ENCODE peak calls at places on chromosomes 16 and 17, in four cellular contexts. One of them, this sample, is unnamed.

GRCh38 chr17:19651461-19652238 is 3.1 kb downstream of the ALDH3A2 start:
- DNase-seq in RPMI8226: no peak
- DNase-seq in HFFc6: no peak
- DNase-seq in anterior cingulate cortex: no peak
- DNase-seq in this sample: no peak

GRCh38 chr17:43905985-43906852 is 1.1 kb downstream of the MPP2 start:
- DNase-seq in RPMI8226: peak; percentile 32
- DNase-seq in HFFc6: no peak
- DNase-seq in anterior cingulate cortex: peak; percentile 86
- DNase-seq in this sample: peak; percentile 89

GRCh38 chr16:30491744-30492308 is 19.3 kb downstream of the ITGAL start:
- DNase-seq in RPMI8226: no peak
- DNase-seq in HFFc6: peak; percentile 76
- DNase-seq in anterior cingulate cortex: no peak
- DNase-seq in this sample: no peak

GRCh38 chr17:31802502-31802901 is 56.5 kb downstream of the COPRS start:
- DNase-seq in RPMI8226: peak; percentile 49
- DNase-seq in HFFc6: no peak
- DNase-seq in anterior cingulate cortex: no peak
- DNase-seq in this sample: no peak

GRCh38 chr16:11045846-11046245 is 101.5 kb downstream of the CLEC16A start:
- DNase-seq in RPMI8226: no peak
- DNase-seq in HFFc6: peak; percentile 18
- DNase-seq in anterior cingulate cortex: no peak
- DNase-seq in this sample: no peak

GRCh38 chr17:34151081-34151480 is 104.0 kb upstream of the CCL2 start:
- DNase-seq in RPMI8226: no peak
- DNase-seq in HFFc6: peak; percentile 3
- DNase-seq in anterior cingulate cortex: no peak
- DNase-seq in this sample: no peak

GRCh38 chr16:54242199-54242598 is 44.4 kb downstream of the IRX3 start:
- DNase-seq in RPMI8226: no peak
- DNase-seq in HFFc6: no peak
- DNase-seq in anterior cingulate cortex: peak; percentile 17
- DNase-seq in this sample: no peak

GRCh38 chr16:1964046-1964505 is 550 bp downstream of the RPS2 start:
- DNase-seq in RPMI8226: no peak
- DNase-seq in HFFc6: no peak
- DNase-seq in anterior cingulate cortex: no peak
- DNase-seq in this sample: no peak

GRCh38 chr17:34169501-34169900 is 85.6 kb upstream of the CCL2 start:
- DNase-seq in RPMI8226: no peak
- DNase-seq in HFFc6: no peak
- DNase-seq in anterior cingulate cortex: no peak
- DNase-seq in this sample: no peak

GRCh38 chr17:78796134-78796900 is 14.2 kb upstream of the CYTH1 start:
- DNase-seq in RPMI8226: no peak
- DNase-seq in HFFc6: no peak
- DNase-seq in anterior cingulate cortex: no peak
- DNase-seq in this sample: no peak

GRCh38 chr17:36728030-36728991 is 126.9 kb downstream of the MRM1 start:
- DNase-seq in RPMI8226: no peak
- DNase-seq in HFFc6: no peak
- DNase-seq in anterior cingulate cortex: no peak
- DNase-seq in this sample: no peak

GRCh38 chr17:75507712-75508111 is 7.6 kb downstream of the CASKIN2 start:
- DNase-seq in RPMI8226: no peak
- DNase-seq in HFFc6: no peak
- DNase-seq in anterior cingulate cortex: peak; percentile 88
- DNase-seq in this sample: no peak

GRCh38 chr16:22216191-22216831 is 10.2 kb downstream of the EEF2K start:
- DNase-seq in RPMI8226: no peak
- DNase-seq in HFFc6: no peak
- DNase-seq in anterior cingulate cortex: no peak
- DNase-seq in this sample: no peak

GRCh38 chr16:89506113-89506504 is 2.1 kb upstream of the SPG7 start:
- DNase-seq in RPMI8226: no peak
- DNase-seq in HFFc6: no peak
- DNase-seq in anterior cingulate cortex: no peak
- DNase-seq in this sample: no peak

GRCh38 chr16:3854740-3855139 is 25.8 kb downstream of the CREBBP start:
- DNase-seq in RPMI8226: no peak
- DNase-seq in HFFc6: no peak
- DNase-seq in anterior cingulate cortex: no peak
- DNase-seq in this sample: no peak

GRCh38 chr16:12413393-12413792 is 390.3 kb downstream of the CPPED1 start:
- DNase-seq in RPMI8226: no peak
- DNase-seq in HFFc6: no peak
- DNase-seq in anterior cingulate cortex: no peak
- DNase-seq in this sample: no peak